ENCODE peak calls at places on chromosome 13, in nine cellular contexts. E, M, G, S, V, Z, P, Y and W are unnamed samples.

GRCh38 chr13:38787550-38787949 is 100.7 kb downstream of the FREM2 start:
- DNase-seq in E (no peak), M (no peak), G (no peak), S (no peak), V (no peak), Z (no peak), P (no peak), Y (no peak), W (no peak)

GRCh38 chr13:73193541-73193940 is 134.7 kb downstream of the KLF5 start:
- DNase-seq in E (no peak), M (no peak), G (no peak), S (no peak), V (no peak), Z (no peak), P (no peak), Y (no peak), W (no peak)

GRCh38 chr13:100428966-100429365 is 159.6 kb downstream of the GGACT start:
- DNase-seq in E (no peak), M (no peak), G (no peak), S (no peak), V (no peak), Z (no peak), P (no peak), Y (no peak), W (no peak)

GRCh38 chr13:75872970-75873369 is 236.8 kb downstream of the LMO7 start:
- DNase-seq in E (no peak), M (no peak), G (no peak), S (no peak), V (no peak), Z (no peak), P (no peak), Y (no peak), W (no peak)

GRCh38 chr13:39317284-39317683 is 279.0 kb downstream of the NHLRC3 start:
- DNase-seq in E (no peak), M (no peak), G (no peak), S (no peak), V (no peak), Z (no peak), P (no peak), Y (no peak), W (no peak)

GRCh38 chr13:75960538-75960994 is 324.4 kb downstream of the LMO7 start:
- DNase-seq in E (no peak), M (no peak), G (no peak), S (no peak), V (no peak), Z (no peak), P (no peak), Y (no peak), W (no peak)

GRCh38 chr13:97275265-97275664 is 53.1 kb downstream of the MBNL2 start:
- DNase-seq in E (no peak), M (no peak), G (no peak), S (no peak), V (no peak), Z (no peak), P (no peak), Y (no peak), W (no peak)

GRCh38 chr13:33119022-33119735 is 103.0 kb downstream of the KL start:
- DNase-seq in E (no peak), M (no peak), G (peak; percentile 40), S (no peak), V (no peak), Z (no peak), P (peak; percentile 62), Y (no peak), W (no peak)

GRCh38 chr13:40546047-40546446 is 120.4 kb downstream of the FOXO1 start:
- DNase-seq in E (no peak), M (no peak), G (no peak), S (no peak), V (no peak), Z (no peak), P (peak; percentile 56), Y (peak; percentile 30), W (no peak)

GRCh38 chr13:98480915-98481510 is 95.9 kb downstream of the STK24 start:
- DNase-seq in E (no peak), M (no peak), G (no peak), S (no peak), V (no peak), Z (no peak), P (no peak), Y (no peak), W (no peak)

GRCh38 chr13:67075239-67075638 is 154.9 kb downstream of the PCDH9 start:
- DNase-seq in E (no peak), M (no peak), G (no peak), S (no peak), V (no peak), Z (no peak), P (no peak), Y (no peak), W (no peak)

GRCh38 chr13:25860862-25861261 is 191.0 kb downstream of the SHISA2 start:
- DNase-seq in E (no peak), M (no peak), G (no peak), S (no peak), V (no peak), Z (no peak), P (no peak), Y (no peak), W (no peak)

GRCh38 chr13:98466634-98467236 is 110.2 kb downstream of the STK24 start:
- DNase-seq in E (no peak), M (no peak), G (no peak), S (no peak), V (peak; percentile 64), Z (no peak), P (peak; percentile 94), Y (no peak), W (no peak)

GRCh38 chr13:23141964-23142363 is 38.8 kb upstream of the SGCG start:
- DNase-seq in E (no peak), M (no peak), G (no peak), S (no peak), V (no peak), Z (no peak), P (no peak), Y (peak; percentile 75), W (no peak)

GRCh38 chr13:94112227-94112626 is 367.3 kb downstream of the DCT start:
- DNase-seq in E (no peak), M (no peak), G (no peak), S (no peak), V (no peak), Z (no peak), P (no peak), Y (no peak), W (no peak)

GRCh38 chr13:101576452-101576851 is 124.0 kb downstream of the ITGBL1 start:
- DNase-seq in E (no peak), M (no peak), G (no peak), S (no peak), V (no peak), Z (no peak), P (no peak), Y (no peak), W (no peak)

GRCh38 chr13:101576977-101577376 is 124.5 kb downstream of the ITGBL1 start:
- DNase-seq in E (no peak), M (no peak), G (no peak), S (no peak), V (no peak), Z (no peak), P (no peak), Y (no peak), W (no peak)

GRCh38 chr13:101575591-101575990 is 123.1 kb downstream of the ITGBL1 start:
- DNase-seq in E (no peak), M (no peak), G (no peak), S (no peak), V (no peak), Z (no peak), P (no peak), Y (no peak), W (no peak)

GRCh38 chr13:101579291-101579802 is 126.9 kb downstream of the ITGBL1 start:
- DNase-seq in E (no peak), M (no peak), G (no peak), S (no peak), V (no peak), Z (no peak), P (no peak), Y (no peak), W (no peak)
- H3K4me1 ChIP-seq in E (no peaks in the 10 kb centered on the region), M (no peaks in the 10 kb centered on the region), G (no peaks in the 10 kb centered on the region), S (peaks cover 24% of the 10 kb centered on the region), V (no peaks in the 10 kb centered on the region), Z (no peaks in the 10 kb centered on the region), P (peaks cover 3% of the 10 kb centered on the region), Y (no peaks in the 10 kb centered on the region), W (peaks cover 6% of the 10 kb centered on the region)

GRCh38 chr13:111431241-111431640 is 110.8 kb downstream of the TEX29 start:
- DNase-seq in E (no peak), M (no peak), G (no peak), S (no peak), V (no peak), Z (no peak), P (no peak), Y (no peak), W (no peak)
- H3K27me3 ChIP-seq in E (no peaks in the 10 kb centered on the region), M (peaks cover 12% of the 10 kb centered on the region), G (no peaks in the 10 kb centered on the region), S (no peaks in the 10 kb centered on the region), V (peaks cover 22% of the 10 kb centered on the region), Z (no peaks in the 10 kb centered on the region), P (peaks cover 21% of the 10 kb centered on the region), Y (no peaks in the 10 kb centered on the region), W (peaks cover 4% of the 10 kb centered on the region)

DNA sequence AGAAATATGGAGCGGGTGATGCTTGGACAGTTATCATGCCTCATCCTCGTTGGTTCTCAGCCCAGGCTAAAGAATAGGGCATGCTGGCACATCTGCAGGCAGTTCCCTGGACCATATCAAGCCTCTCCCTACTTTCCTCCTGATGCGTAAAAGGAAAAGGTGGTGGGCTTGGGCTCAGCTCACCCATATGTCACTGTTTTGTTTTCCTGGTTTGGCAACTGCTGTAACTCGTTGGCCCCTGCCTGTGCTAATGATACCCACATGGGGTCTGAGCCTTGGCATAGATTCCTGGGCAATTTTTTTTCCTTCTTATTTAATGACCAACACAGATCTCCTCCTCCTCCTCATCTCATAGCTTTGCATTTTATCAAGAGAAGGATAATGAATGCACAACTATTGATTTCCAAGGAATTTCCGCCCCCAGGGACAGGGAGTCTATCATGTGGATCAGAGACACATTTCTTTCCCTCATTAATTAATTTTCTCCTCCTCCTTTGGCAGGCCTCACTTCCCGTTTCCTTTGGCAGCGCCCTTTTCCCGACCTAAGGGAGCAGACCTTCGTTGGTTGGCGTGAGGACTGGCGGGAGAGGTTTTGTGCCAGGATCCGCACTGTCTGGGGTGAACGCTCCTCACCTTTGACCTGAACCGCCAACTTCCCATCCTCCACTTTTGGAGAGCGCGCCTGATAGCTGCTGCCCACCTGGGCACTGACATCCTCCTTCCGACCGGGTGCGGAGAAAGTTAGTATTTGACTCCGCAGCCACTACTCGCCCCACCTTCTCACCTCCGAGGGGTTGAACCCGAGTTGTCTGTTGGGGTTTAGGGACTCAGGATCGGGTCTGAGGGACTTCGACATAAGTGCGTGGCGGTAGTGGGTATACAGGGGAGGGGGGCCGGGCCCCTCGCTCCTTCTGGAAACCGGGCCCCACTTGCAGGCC is 3.4 kb upstream of the POU4F1 start:
- DNase-seq in E (no peak), M (no peak), G (no peak), S (no peak), V (no peak), Z (no peak), P (peak; percentile 63), Y (no peak), W (no peak)
- H3K4me1 ChIP-seq in E (peaks cover 38% of the 10 kb centered on the region), M (peaks cover 37% of the 10 kb centered on the region), G (peaks cover 4% of the 10 kb centered on the region), S (peaks cover 35% of the 10 kb centered on the region), V (peaks cover 13% of the 10 kb centered on the region), Z (peaks cover 8% of the 10 kb centered on the region), P (peaks cover 7% of the 10 kb centered on the region), Y (peaks cover 46% of the 10 kb centered on the region), W (peaks cover 6% of the 10 kb centered on the region)

DNA sequence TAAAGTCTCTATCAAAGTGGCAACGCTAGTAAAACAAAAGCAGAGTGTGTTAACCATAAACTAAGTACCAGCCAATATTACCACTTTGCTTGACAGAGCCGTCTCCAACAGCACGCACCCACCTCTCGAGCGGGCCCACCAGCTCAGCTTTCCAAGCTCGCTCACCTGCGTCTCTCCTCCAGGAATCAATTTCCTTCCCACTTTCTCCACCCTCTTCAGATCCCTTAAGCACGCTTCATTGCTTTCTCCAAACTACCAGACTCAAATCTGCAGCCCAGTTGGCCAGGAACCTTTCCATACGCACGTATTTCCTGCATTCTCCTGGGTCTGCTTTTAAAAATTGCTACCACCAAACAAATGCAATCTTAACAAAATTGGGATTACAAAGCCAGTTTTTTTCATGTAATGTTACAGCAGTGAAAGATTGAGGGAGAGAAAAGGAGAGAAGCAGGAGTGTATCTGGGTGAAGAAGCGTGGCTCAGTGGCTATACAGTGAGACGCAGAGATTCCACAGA is 1.5 kb downstream of the ENOX1 start:
- DNase-seq in E (no peak), M (no peak), G (no peak), S (no peak), V (no peak), Z (no peak), P (no peak), Y (peak; percentile 14), W (no peak)
- H3K27me3 ChIP-seq in E (no peaks in the 10 kb centered on the region), M (peaks cover 41% of the 10 kb centered on the region), G (no peaks in the 10 kb centered on the region), S (no peaks in the 10 kb centered on the region), V (no peaks in the 10 kb centered on the region), Z (no peaks in the 10 kb centered on the region), P (peaks cover 64% of the 10 kb centered on the region), Y (no peaks in the 10 kb centered on the region), W (no peaks in the 10 kb centered on the region)